ENCODE peak calls at places on chromosomes 4 and X, in seven cellular contexts. One of them, this sample, is unnamed.

GRCh38 chr4:16750882-16751642 is 147.4 kb downstream of the LDB2 start:
- DNase-seq in left lung: no peak
- DNase-seq in tibial artery: no peak
- DNase-seq in OCI-LY7: no peak
- DNase-seq in AG04450: no peak
- DNase-seq in astrocyte of the spinal cord: no peak
- DNase-seq in right lobe of liver: no peak
- DNase-seq in this sample: no peak

GRCh38 chrX:9312922-9313867 is 151.7 kb upstream of the TBL1X start:
- DNase-seq in AG04450: no peak
- DNase-seq in right lobe of liver: peak
- DNase-seq in tibial artery: peak
- DNase-seq in left lung: peak
- DNase-seq in OCI-LY7: peak
- DNase-seq in astrocyte of the spinal cord: no peak
- DNase-seq in this sample: no peak

GRCh38 chr4:1490906-1491629 is 84.8 kb upstream of the NKX1-1 start:
- DNase-seq in AG04450: no peak
- DNase-seq in tibial artery: peak
- DNase-seq in right lobe of liver: peak
- DNase-seq in OCI-LY7: no peak
- DNase-seq in left lung: peak
- DNase-seq in astrocyte of the spinal cord: no peak
- DNase-seq in this sample: no peak

GRCh38 chr4:110823251-110823650 is 200.4 kb upstream of the PITX2 start:
- DNase-seq in left lung: no peak
- DNase-seq in right lobe of liver: no peak
- DNase-seq in AG04450: no peak
- DNase-seq in tibial artery: no peak
- DNase-seq in astrocyte of the spinal cord: peak
- DNase-seq in OCI-LY7: no peak
- DNase-seq in this sample: no peak

GRCh38 chr4:125316781-125317525 is 2.2 kb downstream of the FAT4 start:
- DNase-seq in left lung: peak
- DNase-seq in tibial artery: peak
- DNase-seq in OCI-LY7: no peak
- DNase-seq in right lobe of liver: peak
- DNase-seq in AG04450: no peak
- DNase-seq in astrocyte of the spinal cord: peak
- DNase-seq in this sample: no peak

GRCh38 chr4:182929296-182929695 is 12.1 kb upstream of the DCTD start:
- DNase-seq in left lung: no peak
- DNase-seq in OCI-LY7: no peak
- DNase-seq in tibial artery: no peak
- DNase-seq in right lobe of liver: no peak
- DNase-seq in AG04450: peak
- DNase-seq in astrocyte of the spinal cord: peak
- DNase-seq in this sample: no peak

GRCh38 chr4:123114084-123114914 is 191.9 kb upstream of the NUDT6 start:
- DNase-seq in OCI-LY7: no peak
- DNase-seq in AG04450: no peak
- DNase-seq in left lung: no peak
- DNase-seq in right lobe of liver: no peak
- DNase-seq in tibial artery: no peak
- DNase-seq in astrocyte of the spinal cord: no peak
- DNase-seq in this sample: no peak

GRCh38 chr4:40963912-40964478 is 214.2 kb downstream of the NSUN7 start:
- DNase-seq in right lobe of liver: no peak
- DNase-seq in tibial artery: no peak
- DNase-seq in left lung: no peak
- DNase-seq in OCI-LY7: no peak
- DNase-seq in AG04450: no peak
- DNase-seq in astrocyte of the spinal cord: peak
- DNase-seq in this sample: no peak

GRCh38 chr4:108433832-108434231 is 186.5 kb upstream of the RPL34 start:
- DNase-seq in tibial artery: no peak
- DNase-seq in left lung: no peak
- DNase-seq in OCI-LY7: no peak
- DNase-seq in right lobe of liver: no peak
- DNase-seq in AG04450: peak
- DNase-seq in astrocyte of the spinal cord: peak
- DNase-seq in this sample: no peak

GRCh38 chr4:84583871-84584373 is 995 bp downstream of the CDS1 start:
- DNase-seq in tibial artery: no peak
- DNase-seq in OCI-LY7: no peak
- DNase-seq in right lobe of liver: no peak
- DNase-seq in left lung: no peak
- DNase-seq in astrocyte of the spinal cord: no peak
- DNase-seq in AG04450: no peak
- DNase-seq in this sample: no peak
- H3K4me3 ChIP-seq in tibial artery: peak
- H3K4me3 ChIP-seq in OCI-LY7: no peak
- H3K4me3 ChIP-seq in right lobe of liver: peak
- H3K4me3 ChIP-seq in left lung: peak
- H3K4me3 ChIP-seq in astrocyte of the spinal cord: peak
- H3K4me3 ChIP-seq in AG04450: peak
- H3K4me3 ChIP-seq in this sample: peak

GRCh38 chr4:47662975-47663374 is 174.9 kb downstream of the CORIN start:
- DNase-seq in astrocyte of the spinal cord: no peak
- DNase-seq in tibial artery: no peak
- DNase-seq in left lung: no peak
- DNase-seq in AG04450: no peak
- DNase-seq in right lobe of liver: no peak
- DNase-seq in OCI-LY7: peak
- DNase-seq in this sample: no peak
- TF ChIP-seq CTCF in astrocyte of the spinal cord: peak
- TF ChIP-seq CTCF in tibial artery: no peak
- TF ChIP-seq CTCF in left lung: no peak
- TF ChIP-seq CTCF in AG04450: peak
- TF ChIP-seq CTCF in right lobe of liver: no peak
- TF ChIP-seq CTCF in OCI-LY7: peak
- TF ChIP-seq CTCF in this sample: no peak

DNA sequence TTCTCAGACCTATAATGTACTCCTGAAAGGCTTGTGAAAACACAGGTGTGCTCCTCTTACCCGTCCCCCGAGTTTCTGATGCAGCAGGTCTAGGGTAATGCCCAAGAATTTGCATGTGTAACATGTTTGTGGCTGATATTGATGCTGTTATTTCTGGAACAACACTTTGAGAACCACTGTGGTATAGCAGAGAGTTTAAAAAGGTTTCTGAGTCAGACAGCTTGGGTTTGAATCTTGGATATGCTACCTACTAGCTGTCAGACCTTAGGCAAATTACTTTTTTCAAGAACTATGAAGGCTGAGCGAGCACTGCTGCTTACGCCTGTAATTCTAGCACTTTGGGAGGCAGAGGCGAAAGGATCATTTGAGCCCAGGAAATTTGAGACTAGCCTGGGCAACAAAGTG is 4.9 kb downstream of the AFF1 start:
- DNase-seq in astrocyte of the spinal cord: no peak
- DNase-seq in OCI-LY7: peak
- DNase-seq in tibial artery: no peak
- DNase-seq in AG04450: no peak
- DNase-seq in right lobe of liver: no peak
- DNase-seq in left lung: no peak
- DNase-seq in this sample: peak
- H3K4me3 ChIP-seq in astrocyte of the spinal cord: no peak
- H3K4me3 ChIP-seq in OCI-LY7: peak
- H3K4me3 ChIP-seq in tibial artery: no peak
- H3K4me3 ChIP-seq in AG04450: no peak
- H3K4me3 ChIP-seq in right lobe of liver: no peak
- H3K4me3 ChIP-seq in left lung: no peak
- H3K4me3 ChIP-seq in this sample: peak

GRCh38 chrX:5236096-5236495 is 992.6 kb downstream of the NLGN4X start:
- DNase-seq in left lung: no peak
- DNase-seq in OCI-LY7: peak
- DNase-seq in astrocyte of the spinal cord: no peak
- DNase-seq in AG04450: no peak
- DNase-seq in tibial artery: no peak
- DNase-seq in right lobe of liver: no peak
- DNase-seq in this sample: no peak
- TF ChIP-seq CTCF in left lung: no peak
- TF ChIP-seq CTCF in OCI-LY7: peak
- TF ChIP-seq CTCF in astrocyte of the spinal cord: no peak
- TF ChIP-seq CTCF in AG04450: no peak
- TF ChIP-seq CTCF in tibial artery: peak
- TF ChIP-seq CTCF in right lobe of liver: no peak
- TF ChIP-seq CTCF in this sample: no peak

GRCh38 chr4:184983660-184984356 is 34.5 kb upstream of the HELT start:
- DNase-seq in tibial artery: no peak
- DNase-seq in OCI-LY7: peak
- DNase-seq in left lung: peak
- DNase-seq in AG04450: no peak
- DNase-seq in right lobe of liver: peak
- DNase-seq in astrocyte of the spinal cord: peak
- DNase-seq in this sample: peak
- H3K4me3 ChIP-seq in tibial artery: no peak
- H3K4me3 ChIP-seq in OCI-LY7: no peak
- H3K4me3 ChIP-seq in left lung: no peak
- H3K4me3 ChIP-seq in AG04450: no peak
- H3K4me3 ChIP-seq in right lobe of liver: no peak
- H3K4me3 ChIP-seq in astrocyte of the spinal cord: no peak
- H3K4me3 ChIP-seq in this sample: no peak

GRCh38 chrX:47361538-47362511 is 8.6 kb upstream of the ZNF157 start:
- DNase-seq in right lobe of liver: peak
- DNase-seq in AG04450: peak
- DNase-seq in left lung: peak
- DNase-seq in OCI-LY7: peak
- DNase-seq in astrocyte of the spinal cord: peak
- DNase-seq in tibial artery: peak
- DNase-seq in this sample: peak
- TF ChIP-seq CTCF in right lobe of liver: no peak
- TF ChIP-seq CTCF in AG04450: peak
- TF ChIP-seq CTCF in left lung: no peak
- TF ChIP-seq CTCF in OCI-LY7: peak
- TF ChIP-seq CTCF in astrocyte of the spinal cord: no peak
- TF ChIP-seq CTCF in tibial artery: no peak
- TF ChIP-seq CTCF in this sample: no peak

GRCh38 chrX:154436290-154436596 is 711 bp upstream of the GDI1 start:
- DNase-seq in OCI-LY7: no peak
- DNase-seq in astrocyte of the spinal cord: no peak
- DNase-seq in right lobe of liver: no peak
- DNase-seq in AG04450: no peak
- DNase-seq in tibial artery: no peak
- DNase-seq in left lung: no peak
- DNase-seq in this sample: no peak
- H3K4me3 ChIP-seq in OCI-LY7: peak
- H3K4me3 ChIP-seq in astrocyte of the spinal cord: peak
- H3K4me3 ChIP-seq in right lobe of liver: no peak
- H3K4me3 ChIP-seq in AG04450: peak
- H3K4me3 ChIP-seq in tibial artery: peak
- H3K4me3 ChIP-seq in left lung: no peak
- H3K4me3 ChIP-seq in this sample: peak

This sample was measured in GM12864.